ENCODE peak calls at places on chromosome 3, in eight cellular contexts. O is activated CD8-positive, alpha-beta T cell treated with anti-CD3 and anti-CD28 coated beads for 36 hours; I is upper lobe of left lung; J is AG04450; N is IMR-90; G is neural crest cell; H is endothelial cell; B is tibial artery. Q is an unnamed sample.

GRCh38 chr3:58612825-58613224 is 35.6 kb upstream of the FAM107A start:
- DNase-seq in J (no peak), G (no peak), O (no peak), B (no peak), H (no peak), I (no peak), N (no peak), Q (no peak)

GRCh38 chr3:98968347-98968746 is 66.9 kb upstream of the DCBLD2 start:
- DNase-seq in H (no peak), N (no peak), I (no peak), G (no peak), B (no peak), J (no peak), O (no peak), Q (no peak)

GRCh38 chr3:31968391-31968926 is 12.6 kb downstream of the OSBPL10 start:
- DNase-seq in N (peak), B (no peak), G (no peak), J (no peak), H (no peak), I (no peak), O (no peak), Q (no peak)

GRCh38 chr3:35523838-35524237 is 115.5 kb upstream of the ARPP21 start:
- DNase-seq in H (no peak), B (no peak), I (no peak), J (no peak), G (no peak), O (no peak), N (no peak), Q (no peak)

GRCh38 chr3:16338124-16338523 is 73.1 kb downstream of the OXNAD1 start:
- DNase-seq in J (no peak), B (no peak), N (no peak), O (peak), I (peak), G (no peak), H (no peak), Q (peak)

GRCh38 chr3:147392083-147392916 is 14.0 kb downstream of the ZIC4 start:
- DNase-seq in G (peak), H (peak), B (no peak), O (no peak), J (no peak), N (no peak), I (no peak), Q (no peak)

GRCh38 chr3:42742259-42742658 is 30.8 kb downstream of the CCDC13 start:
- DNase-seq in H (peak), G (no peak), N (no peak), J (no peak), I (no peak), O (no peak), B (no peak), Q (no peak)

GRCh38 chr3:127669541-127670228 is 3.1 kb upstream of the ABTB1 start:
- DNase-seq in G (no peak), N (no peak), I (no peak), O (no peak), H (no peak), J (no peak), B (peak), Q (no peak)

GRCh38 chr3:10835406-10835805 is 19.4 kb downstream of the SLC6A11 start:
- DNase-seq in B (no peak), G (no peak), H (no peak), O (peak), N (no peak), J (no peak), I (no peak), Q (no peak)

GRCh38 chr3:40046149-40046548 is 236.7 kb downstream of the MYRIP start:
- DNase-seq in G (no peak), H (no peak), B (no peak), I (no peak), O (no peak), J (no peak), N (no peak), Q (no peak)

GRCh38 chr3:79767953-79768282 is at the start of gene ROBO1:
- DNase-seq in B (no peak), O (no peak), J (no peak), I (no peak), N (no peak), H (no peak), G (peak), Q (no peak)

GRCh38 chr3:126337980-126338651 is 19.1 kb downstream of the KLF15 start:
- DNase-seq in B (peak), O (no peak), G (no peak), I (no peak), H (no peak), J (no peak), N (no peak), Q (no peak)

GRCh38 chr3:195849322-195850074 is 37.8 kb upstream of the MUC4 start:
- DNase-seq in J (no peak), H (no peak), N (no peak), I (no peak), B (no peak), G (no peak), O (no peak), Q (no peak)

GRCh38 chr3:148757238-148757930 is 59.7 kb downstream of the AGTR1 start:
- DNase-seq in G (no peak), B (no peak), O (no peak), J (peak), H (no peak), I (no peak), N (peak), Q (no peak)

GRCh38 chr3:178603735-178604134 is 67.5 kb downstream of the KCNMB2 start:
- DNase-seq in O (no peak), N (no peak), J (no peak), I (no peak), H (no peak), G (no peak), B (no peak), Q (no peak)

GRCh38 chr3:110791971-110792370 is 279.6 kb upstream of the NECTIN3 start:
- DNase-seq in N (no peak), B (no peak), O (no peak), J (no peak), I (no peak), G (no peak), H (no peak), Q (no peak)

GRCh38 chr3:64138046-64138445 is 87.2 kb downstream of the PRICKLE2 start:
- DNase-seq in B (no peak), O (no peak), G (no peak), N (no peak), J (no peak), I (no peak), H (no peak), Q (no peak)

GRCh38 chr3:42497009-42497731 is 5.3 kb upstream of the VIPR1 start:
- DNase-seq in N (peak), H (no peak), G (no peak), O (no peak), J (no peak), B (peak), I (peak), Q (peak)

GRCh38 chr3:109900774-109901173 is 563.4 kb upstream of the DPPA4 start:
- DNase-seq in I (no peak), B (no peak), O (no peak), J (no peak), N (no peak), G (no peak), H (no peak), Q (no peak)

GRCh38 chr3:175792245-175792644 is 933.1 kb downstream of the NAALADL2 start:
- DNase-seq in O (no peak), N (no peak), I (no peak), B (no peak), J (no peak), H (no peak), G (no peak), Q (no peak)

GRCh38 chr3:100045696-100046095 is 68.6 kb downstream of the FILIP1L start:
- DNase-seq in J (peak), B (peak), N (peak), I (peak), G (no peak), H (no peak), O (no peak), Q (no peak)

GRCh38 chr3:47912006-47912504 is 104.2 kb downstream of the MAP4 start:
- DNase-seq in N (peak), O (no peak), G (no peak), B (no peak), J (no peak), H (no peak), I (no peak), Q (no peak)

GRCh38 chr3:46488735-46489361 is 8.9 kb upstream of the RTP3 start:
- DNase-seq in B (peak), I (peak), H (peak), J (peak), O (peak), N (peak), G (peak), Q (peak)

GRCh38 chr3:88203537-88204143 is 53.9 kb downstream of the C3orf38 start:
- DNase-seq in B (peak), G (peak), O (peak), H (peak), N (peak), I (peak), J (peak), Q (no peak)

GRCh38 chr3:18370672-18371071 is 54.5 kb downstream of the SATB1 start:
- DNase-seq in H (no peak), O (no peak), I (no peak), G (no peak), B (no peak), N (no peak), J (no peak), Q (no peak)

GRCh38 chr3:154430014-154430413 is at the start of gene GPR149:
- DNase-seq in J (no peak), G (no peak), O (no peak), I (no peak), H (no peak), N (no peak), B (no peak), Q (no peak)

GRCh38 chr3:42190701-42191442 is 75.1 kb downstream of the CCK start:
- DNase-seq in H (peak), B (no peak), G (peak), N (peak), O (peak), J (no peak), I (peak), Q (no peak)

GRCh38 chr3:133568294-133569014 is 5.0 kb upstream of the CDV3 start:
- DNase-seq in I (no peak), B (no peak), G (no peak), N (peak), O (no peak), H (no peak), J (no peak), Q (no peak)

GRCh38 chr3:113210608-113211369 is 568 bp upstream of the BOC start:
- DNase-seq in N (no peak), B (no peak), H (no peak), O (no peak), I (no peak), G (no peak), J (no peak), Q (no peak)

GRCh38 chr3:131083190-131083863 is 56.6 kb downstream of the NEK11 start:
- DNase-seq in H (no peak), N (no peak), J (no peak), B (peak), I (no peak), O (no peak), G (peak), Q (no peak)

GRCh38 chr3:112401617-112402016 is 68.7 kb downstream of the CD200 start:
- DNase-seq in G (no peak), I (no peak), H (no peak), O (no peak), B (no peak), J (no peak), N (no peak), Q (no peak)

GRCh38 chr3:116517308-116517707 is 72.0 kb upstream of the LSAMP start:
- DNase-seq in N (peak), G (no peak), J (no peak), H (no peak), O (no peak), I (no peak), B (no peak), Q (no peak)

GRCh38 chr3:25568525-25569078 is 96.1 kb downstream of the TOP2B start:
- DNase-seq in G (no peak), I (no peak), H (no peak), J (no peak), N (no peak), B (no peak), O (no peak), Q (no peak)

GRCh38 chr3:197518794-197519451 is 36.8 kb downstream of the BDH1 start:
- DNase-seq in B (no peak), H (no peak), J (no peak), O (peak), N (no peak), I (no peak), G (no peak), Q (no peak)

DNA sequence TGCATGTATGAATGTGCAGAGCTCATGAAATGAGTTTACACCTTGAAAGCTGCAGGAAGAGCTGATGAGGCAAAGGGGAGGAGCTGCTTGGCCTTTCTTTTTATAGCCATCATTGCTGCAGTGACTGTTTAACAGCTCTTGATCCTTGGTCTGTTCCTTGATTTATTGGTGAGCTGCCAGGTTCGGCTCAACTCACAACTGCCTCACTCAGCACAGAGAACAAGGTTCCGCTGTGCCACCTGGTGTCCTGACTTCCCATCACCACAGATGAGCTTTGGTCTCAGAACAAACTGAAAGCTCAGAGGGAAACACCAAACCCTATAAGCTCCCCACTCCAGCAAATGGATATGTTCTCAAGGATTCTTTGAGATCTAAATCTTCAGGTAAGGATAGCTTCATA is 626.1 kb downstream of the MAGI1 start:
- DNase-seq in O (no peak), I (peak), G (no peak), H (peak), J (no peak), B (no peak), N (no peak), Q (no peak)
- TF ChIP-seq CTCF in O (no peak), I (no peak), G (no peak), H (no peak), J (no peak), B (no peak), N (no peak), Q (no peak)

GRCh38 chr3:139043554-139044365 is 932 bp downstream of the PRR23C start:
- DNase-seq in N (no peak), J (no peak), G (no peak), B (no peak), H (no peak), I (no peak), O (no peak), Q (no peak)

GRCh38 chr3:139044366-139045210 is at the start of gene PRR23C:
- DNase-seq in J (no peak), I (no peak), O (no peak), H (no peak), B (no peak), N (no peak), G (no peak), Q (no peak)
- TF ChIP-seq CTCF in J (no peak), I (no peak), O (no peak), H (no peak), B (no peak), N (no peak), G (no peak), Q (no peak)

DNA sequence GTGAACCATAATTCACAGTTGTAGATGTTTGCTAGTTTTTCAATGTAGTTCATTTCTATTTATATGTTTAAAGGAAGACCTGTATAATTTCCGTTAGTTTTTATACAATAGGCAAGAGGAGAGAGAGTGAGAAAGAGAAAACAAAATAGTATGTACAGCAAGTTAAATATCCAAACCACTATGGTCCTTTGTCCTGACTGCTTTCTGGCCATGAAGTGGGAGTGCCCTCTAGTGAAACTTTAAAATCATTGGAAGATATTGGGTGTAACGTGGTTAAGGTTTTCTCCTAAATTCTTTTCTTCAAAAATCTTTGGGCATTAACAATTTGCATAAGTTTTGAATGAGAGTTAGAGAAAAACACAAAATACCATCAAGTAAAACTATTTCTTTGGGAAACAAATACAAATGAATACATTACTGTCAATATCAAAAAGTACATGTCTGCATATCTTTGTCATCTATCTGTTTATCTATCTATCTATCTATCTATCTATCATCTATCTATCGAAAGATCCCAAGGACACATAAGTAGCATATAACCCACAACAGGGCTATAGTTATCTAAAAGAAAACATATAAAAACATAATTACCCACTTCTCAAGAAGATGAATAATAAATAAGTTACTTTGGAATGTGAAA is 534.6 kb upstream of the ATP11B start:
- DNase-seq in O (no peak), B (no peak), G (no peak), H (no peak), I (no peak), J (no peak), N (no peak), Q (no peak)
- TF ChIP-seq CTCF in O (no peak), B (peak), G (peak), H (peak), I (peak), J (peak), N (peak), Q (no peak)

DNA sequence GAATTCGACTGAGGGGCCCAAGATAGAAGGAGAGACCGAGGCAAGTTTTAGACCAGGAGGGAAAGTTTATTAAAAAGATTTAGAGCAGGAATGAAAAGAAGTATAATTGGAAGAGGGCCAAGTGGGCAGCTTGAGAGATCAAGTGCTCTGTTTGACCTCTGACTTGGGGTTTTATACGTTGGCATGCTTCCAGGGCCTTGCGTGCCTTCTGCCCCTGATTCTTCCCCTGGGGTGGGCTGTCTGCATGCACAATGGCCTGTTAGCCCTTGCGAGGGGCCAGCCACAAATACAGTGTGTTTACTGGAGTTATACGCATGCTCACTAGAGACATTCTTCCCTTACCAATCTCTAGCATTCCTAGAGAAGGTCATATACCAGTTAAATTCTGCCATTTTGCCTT is 70.7 kb upstream of the LARS2 start:
- DNase-seq in N (no peak), B (no peak), I (no peak), H (no peak), O (no peak), G (no peak), J (no peak), Q (no peak)
- TF ChIP-seq CTCF in N (no peak), B (no peak), I (no peak), H (no peak), O (no peak), G (no peak), J (no peak), Q (no peak)

Q was measured in CD14-positive monocyte.